ENCODE peak calls at places on chromosomes 5 and 9, in eight cellular contexts. One of them, this sample, is unnamed.

GRCh38 chr5:58286741-58287140 is 173.1 kb downstream of the PLK2 start:
- DNase-seq in fibroblast of mammary gland: no peak
- DNase-seq in WTC11: no peak
- DNase-seq in Calu3: no peak
- DNase-seq in right atrium auricular region: no peak
- DNase-seq in BJ: no peak
- DNase-seq in IMR-90: no peak
- DNase-seq in suprapubic skin: no peak
- DNase-seq in this sample: no peak

GRCh38 chr5:9498541-9499497 is 47.1 kb downstream of the SEMA5A start:
- DNase-seq in WTC11: peak; percentile 54
- DNase-seq in fibroblast of mammary gland: peak; percentile 42
- DNase-seq in suprapubic skin: no peak
- DNase-seq in right atrium auricular region: no peak
- DNase-seq in Calu3: no peak
- DNase-seq in BJ: no peak
- DNase-seq in IMR-90: peak; percentile 20
- DNase-seq in this sample: peak; percentile 33

GRCh38 chr5:125413861-125414260 is 667.4 kb upstream of the ZNF608 start:
- DNase-seq in BJ: no peak
- DNase-seq in right atrium auricular region: no peak
- DNase-seq in suprapubic skin: no peak
- DNase-seq in WTC11: no peak
- DNase-seq in Calu3: no peak
- DNase-seq in IMR-90: no peak
- DNase-seq in fibroblast of mammary gland: no peak
- DNase-seq in this sample: no peak

GRCh38 chr9:109517798-109518435 is 19.8 kb upstream of the PTPN3 start:
- DNase-seq in IMR-90: no peak
- DNase-seq in WTC11: no peak
- DNase-seq in suprapubic skin: no peak
- DNase-seq in right atrium auricular region: no peak
- DNase-seq in BJ: no peak
- DNase-seq in Calu3: no peak
- DNase-seq in fibroblast of mammary gland: no peak
- DNase-seq in this sample: no peak

GRCh38 chr5:142654578-142655042 is 31.3 kb downstream of the FGF1 start:
- DNase-seq in WTC11: no peak
- DNase-seq in fibroblast of mammary gland: no peak
- DNase-seq in Calu3: no peak
- DNase-seq in IMR-90: no peak
- DNase-seq in right atrium auricular region: no peak
- DNase-seq in suprapubic skin: no peak
- DNase-seq in BJ: no peak
- DNase-seq in this sample: no peak

GRCh38 chr5:96538831-96539250 is 105.8 kb upstream of the PCSK1 start:
- DNase-seq in suprapubic skin: no peak
- DNase-seq in BJ: no peak
- DNase-seq in Calu3: no peak
- DNase-seq in IMR-90: peak; percentile 49
- DNase-seq in WTC11: no peak
- DNase-seq in fibroblast of mammary gland: peak; percentile 68
- DNase-seq in right atrium auricular region: no peak
- DNase-seq in this sample: no peak

GRCh38 chr5:138974227-138975063 is 99.3 kb upstream of the LRRTM2 start:
- DNase-seq in right atrium auricular region: peak; percentile 78
- DNase-seq in Calu3: no peak
- DNase-seq in suprapubic skin: no peak
- DNase-seq in IMR-90: peak; percentile 13
- DNase-seq in fibroblast of mammary gland: peak; percentile 84
- DNase-seq in WTC11: no peak
- DNase-seq in BJ: no peak
- DNase-seq in this sample: no peak

GRCh38 chr5:130323804-130324454 is 419.7 kb downstream of the CHSY3 start:
- DNase-seq in WTC11: no peak
- DNase-seq in IMR-90: no peak
- DNase-seq in suprapubic skin: no peak
- DNase-seq in right atrium auricular region: no peak
- DNase-seq in fibroblast of mammary gland: peak; percentile 34
- DNase-seq in Calu3: peak; percentile 8
- DNase-seq in BJ: no peak
- DNase-seq in this sample: peak; percentile 53

GRCh38 chr5:157917909-157918809 is 59.2 kb upstream of the CLINT1 start:
- DNase-seq in IMR-90: peak; percentile 75
- DNase-seq in BJ: peak; percentile 30
- DNase-seq in right atrium auricular region: peak; percentile 65
- DNase-seq in fibroblast of mammary gland: peak; percentile 92
- DNase-seq in suprapubic skin: no peak
- DNase-seq in Calu3: peak; percentile 86
- DNase-seq in WTC11: peak; percentile 76
- DNase-seq in this sample: peak; percentile 46

GRCh38 chr5:157918811-157919742 is 60.1 kb upstream of the CLINT1 start:
- DNase-seq in Calu3: peak; percentile 51
- DNase-seq in BJ: no peak
- DNase-seq in suprapubic skin: no peak
- DNase-seq in right atrium auricular region: no peak
- DNase-seq in WTC11: no peak
- DNase-seq in fibroblast of mammary gland: no peak
- DNase-seq in IMR-90: no peak
- DNase-seq in this sample: no peak

GRCh38 chr5:157924490-157924889 is 65.5 kb upstream of the CLINT1 start:
- DNase-seq in IMR-90: no peak
- DNase-seq in right atrium auricular region: no peak
- DNase-seq in fibroblast of mammary gland: no peak
- DNase-seq in WTC11: no peak
- DNase-seq in suprapubic skin: no peak
- DNase-seq in BJ: no peak
- DNase-seq in Calu3: no peak
- DNase-seq in this sample: no peak

GRCh38 chr5:157924931-157925729 is 66.2 kb upstream of the CLINT1 start:
- DNase-seq in BJ: no peak
- DNase-seq in fibroblast of mammary gland: peak; percentile 47
- DNase-seq in Calu3: peak; percentile 72
- DNase-seq in suprapubic skin: no peak
- DNase-seq in IMR-90: no peak
- DNase-seq in WTC11: no peak
- DNase-seq in right atrium auricular region: no peak
- DNase-seq in this sample: no peak

DNA sequence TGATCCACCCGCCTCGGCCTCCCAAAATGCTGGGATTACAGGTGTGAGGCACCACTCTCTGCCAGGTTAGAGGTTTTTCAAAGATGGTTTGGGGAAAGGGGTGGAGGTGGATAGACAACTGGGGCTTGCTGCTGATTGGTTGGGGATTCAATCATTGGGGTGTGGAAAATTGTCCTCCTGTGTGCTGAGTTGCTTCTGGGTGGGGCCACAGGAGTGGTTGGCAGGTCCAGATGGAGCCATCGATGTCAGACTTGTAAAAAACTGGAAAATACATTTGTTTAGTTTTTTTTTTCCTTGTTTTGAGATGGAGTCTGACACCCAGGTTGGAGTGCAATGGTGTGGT is 61.9 kb upstream of the CLINT1 start:
- DNase-seq in WTC11: no peak
- DNase-seq in right atrium auricular region: no peak
- DNase-seq in fibroblast of mammary gland: no peak
- DNase-seq in suprapubic skin: no peak
- DNase-seq in IMR-90: no peak
- DNase-seq in Calu3: no peak
- DNase-seq in BJ: no peak
- DNase-seq in this sample: no peak
- TF ChIP-seq CTCF in WTC11: no peak
- TF ChIP-seq CTCF in right atrium auricular region: no peak
- TF ChIP-seq CTCF in fibroblast of mammary gland: no peak
- TF ChIP-seq CTCF in suprapubic skin: no peak
- TF ChIP-seq CTCF in IMR-90: no peak
- TF ChIP-seq CTCF in Calu3: no peak
- TF ChIP-seq CTCF in BJ: no peak
- TF ChIP-seq CTCF in this sample: no peak

GRCh38 chr5:93598997-93599371 is 16.0 kb downstream of the NR2F1 start:
- DNase-seq in Calu3: no peak
- DNase-seq in BJ: no peak
- DNase-seq in IMR-90: no peak
- DNase-seq in suprapubic skin: no peak
- DNase-seq in WTC11: no peak
- DNase-seq in right atrium auricular region: no peak
- DNase-seq in fibroblast of mammary gland: no peak
- DNase-seq in this sample: no peak
- TF ChIP-seq CTCF in Calu3: no peak
- TF ChIP-seq CTCF in BJ: no peak
- TF ChIP-seq CTCF in IMR-90: no peak
- TF ChIP-seq CTCF in suprapubic skin: no peak
- TF ChIP-seq CTCF in WTC11: no peak
- TF ChIP-seq CTCF in right atrium auricular region: no peak
- TF ChIP-seq CTCF in fibroblast of mammary gland: no peak
- TF ChIP-seq CTCF in this sample: no peak

DNA sequence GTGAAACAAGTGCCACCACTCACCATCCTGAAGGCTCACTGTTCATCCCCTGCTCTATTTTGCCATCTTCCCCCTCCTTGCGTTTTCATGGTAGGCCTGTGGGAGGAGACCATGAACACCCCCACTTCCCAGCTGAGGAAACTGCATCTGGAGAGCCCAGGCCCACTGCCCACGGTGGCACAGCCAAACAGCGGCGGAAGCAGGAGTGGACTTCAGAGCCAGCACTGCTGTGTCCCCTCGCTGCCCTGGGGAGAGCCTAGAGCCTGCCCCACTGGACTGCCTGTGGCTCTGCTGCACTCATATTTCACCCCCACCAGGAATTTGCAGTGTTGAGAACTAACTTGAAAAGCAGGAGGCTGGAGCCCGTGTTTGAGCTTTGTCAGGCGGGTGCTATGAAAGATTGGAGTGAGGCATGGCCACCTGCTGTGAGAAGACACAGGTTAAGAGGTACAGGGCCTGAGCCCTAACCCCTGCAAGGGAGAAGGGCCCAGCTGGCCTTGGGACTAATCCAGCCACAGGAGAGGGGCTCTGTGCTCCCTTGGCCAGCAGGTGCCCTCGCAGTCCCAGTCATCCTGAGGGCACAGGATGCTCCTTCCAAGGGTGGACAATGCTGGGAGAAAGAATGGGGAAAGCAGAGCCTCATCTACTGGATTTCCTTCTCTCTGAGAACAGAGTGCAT is 79.0 kb downstream of the MACROH2A1 start:
- DNase-seq in IMR-90: no peak
- DNase-seq in Calu3: no peak
- DNase-seq in fibroblast of mammary gland: no peak
- DNase-seq in right atrium auricular region: no peak
- DNase-seq in BJ: no peak
- DNase-seq in suprapubic skin: no peak
- DNase-seq in WTC11: peak; percentile 52
- DNase-seq in this sample: no peak
- TF ChIP-seq CTCF in IMR-90: no peak
- TF ChIP-seq CTCF in Calu3: no peak
- TF ChIP-seq CTCF in fibroblast of mammary gland: peak; percentile 6
- TF ChIP-seq CTCF in right atrium auricular region: no peak
- TF ChIP-seq CTCF in BJ: peak; percentile 7
- TF ChIP-seq CTCF in suprapubic skin: no peak
- TF ChIP-seq CTCF in WTC11: no peak
- TF ChIP-seq CTCF in this sample: no peak

DNA sequence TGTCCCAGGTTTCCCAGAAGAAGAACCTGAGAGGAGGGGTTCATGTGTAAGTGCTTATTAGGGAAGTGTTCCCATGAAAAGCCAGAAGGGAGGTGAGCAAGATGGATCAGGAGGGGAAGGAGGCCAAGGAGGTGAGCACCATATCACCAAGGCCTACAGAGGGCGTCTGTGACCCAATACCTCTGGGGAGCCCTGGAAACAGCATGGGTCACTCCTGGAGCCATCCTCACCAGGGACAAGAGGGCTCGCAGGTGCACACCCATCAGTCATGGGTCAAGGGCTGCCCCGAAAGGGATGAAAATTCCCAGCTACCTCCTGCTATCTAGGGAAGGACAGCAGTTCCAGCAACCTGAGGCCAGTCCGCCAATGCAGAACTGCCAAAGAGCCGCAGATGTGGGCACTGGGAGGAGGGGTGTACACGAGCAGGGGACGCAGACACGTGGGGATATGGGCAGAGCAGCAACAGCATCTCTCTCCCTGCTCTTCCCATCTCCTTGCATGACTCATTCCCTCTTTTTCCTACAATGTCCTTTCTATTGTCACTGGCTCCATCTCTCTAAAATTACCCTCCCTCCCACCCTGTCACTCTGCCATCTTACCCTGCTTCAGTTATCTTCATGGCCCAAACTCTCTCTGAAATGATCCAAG is 167.6 kb upstream of the FSTL4 start:
- DNase-seq in fibroblast of mammary gland: no peak
- DNase-seq in WTC11: peak; percentile 33
- DNase-seq in suprapubic skin: no peak
- DNase-seq in Calu3: no peak
- DNase-seq in BJ: no peak
- DNase-seq in IMR-90: no peak
- DNase-seq in right atrium auricular region: no peak
- DNase-seq in this sample: no peak
- TF ChIP-seq CTCF in fibroblast of mammary gland: no peak
- TF ChIP-seq CTCF in WTC11: no peak
- TF ChIP-seq CTCF in suprapubic skin: no peak
- TF ChIP-seq CTCF in Calu3: no peak
- TF ChIP-seq CTCF in BJ: no peak
- TF ChIP-seq CTCF in IMR-90: no peak
- TF ChIP-seq CTCF in right atrium auricular region: no peak
- TF ChIP-seq CTCF in this sample: no peak

GRCh38 chr5:16459451-16459850 is 6.1 kb downstream of the ZNF622 start:
- DNase-seq in Calu3: no peak
- DNase-seq in WTC11: no peak
- DNase-seq in BJ: no peak
- DNase-seq in IMR-90: no peak
- DNase-seq in right atrium auricular region: no peak
- DNase-seq in suprapubic skin: no peak
- DNase-seq in fibroblast of mammary gland: no peak
- DNase-seq in this sample: no peak

GRCh38 chr5:16455670-16456069 is 9.9 kb downstream of the ZNF622 start:
- DNase-seq in IMR-90: no peak
- DNase-seq in fibroblast of mammary gland: no peak
- DNase-seq in right atrium auricular region: no peak
- DNase-seq in Calu3: no peak
- DNase-seq in WTC11: no peak
- DNase-seq in BJ: no peak
- DNase-seq in suprapubic skin: no peak
- DNase-seq in this sample: no peak

GRCh38 chr5:16457853-16458252 is 7.7 kb downstream of the ZNF622 start:
- DNase-seq in suprapubic skin: no peak
- DNase-seq in IMR-90: peak; percentile 49
- DNase-seq in Calu3: no peak
- DNase-seq in right atrium auricular region: no peak
- DNase-seq in WTC11: no peak
- DNase-seq in fibroblast of mammary gland: peak; percentile 40
- DNase-seq in BJ: no peak
- DNase-seq in this sample: no peak

GRCh38 chr5:16456103-16456832 is 9.3 kb downstream of the ZNF622 start:
- DNase-seq in Calu3: peak; percentile 19
- DNase-seq in BJ: peak; percentile 19
- DNase-seq in suprapubic skin: no peak
- DNase-seq in WTC11: no peak
- DNase-seq in fibroblast of mammary gland: peak; percentile 87
- DNase-seq in right atrium auricular region: peak; percentile 71
- DNase-seq in IMR-90: peak; percentile 72
- DNase-seq in this sample: peak; percentile 38

GRCh38 chr5:16457451-16457850 is 8.1 kb downstream of the ZNF622 start:
- DNase-seq in right atrium auricular region: no peak
- DNase-seq in suprapubic skin: no peak
- DNase-seq in Calu3: no peak
- DNase-seq in BJ: no peak
- DNase-seq in IMR-90: no peak
- DNase-seq in WTC11: no peak
- DNase-seq in fibroblast of mammary gland: no peak
- DNase-seq in this sample: no peak
- TF ChIP-seq CTCF in right atrium auricular region: no peak
- TF ChIP-seq CTCF in suprapubic skin: no peak
- TF ChIP-seq CTCF in Calu3: no peak
- TF ChIP-seq CTCF in BJ: no peak
- TF ChIP-seq CTCF in IMR-90: no peak
- TF ChIP-seq CTCF in WTC11: no peak
- TF ChIP-seq CTCF in fibroblast of mammary gland: no peak
- TF ChIP-seq CTCF in this sample: no peak

GRCh38 chr9:124511426-124511840 is 4.2 kb upstream of the NR5A1 start:
- DNase-seq in right atrium auricular region: no peak
- DNase-seq in Calu3: no peak
- DNase-seq in IMR-90: no peak
- DNase-seq in fibroblast of mammary gland: no peak
- DNase-seq in BJ: no peak
- DNase-seq in suprapubic skin: no peak
- DNase-seq in WTC11: no peak
- DNase-seq in this sample: no peak
- TF ChIP-seq CTCF in right atrium auricular region: no peak
- TF ChIP-seq CTCF in Calu3: no peak
- TF ChIP-seq CTCF in IMR-90: no peak
- TF ChIP-seq CTCF in fibroblast of mammary gland: no peak
- TF ChIP-seq CTCF in BJ: no peak
- TF ChIP-seq CTCF in suprapubic skin: no peak
- TF ChIP-seq CTCF in WTC11: no peak
- TF ChIP-seq CTCF in this sample: no peak

This sample was measured in RWPE1.